ENCODE peak calls at places on chromosomes 3 and 15, in six cellular contexts. M is H9; Y is spleen; T is left lung; S is heart left ventricle; A is CD8-positive, alpha-beta T cell. Q is an unnamed sample.

GRCh38 chr3:71680588-71680987 is 44.6 kb downstream of the EIF4E3 start:
- DNase-seq in A (no peak), Y (no peak), T (no peak), S (no peak), M (no peak), Q (no peak)

GRCh38 chr3:188472331-188472730 is 318.4 kb downstream of the LPP start:
- DNase-seq in Y (no peak), S (no peak), M (no peak), T (no peak), A (no peak), Q (no peak)

GRCh38 chr15:74227968-74228722 is 8.0 kb upstream of the CCDC33 start:
- DNase-seq in Y (no peak), S (no peak), M (no peak), T (no peak), A (no peak), Q (no peak)

GRCh38 chr15:46091860-46092450 is 457.1 kb downstream of the SQOR start:
- DNase-seq in T (no peak), M (peak; percentile 44), Y (no peak), A (no peak), S (no peak), Q (no peak)

GRCh38 chr3:9876991-9877390 is 3.1 kb downstream of the CIDEC start:
- DNase-seq in M (no peak), A (peak; percentile 8), T (no peak), S (no peak), Y (peak; percentile 71), Q (no peak)

GRCh38 chr15:70142322-70143191 is 44.8 kb upstream of the TLE3 start:
- DNase-seq in A (no peak), Y (no peak), S (peak; percentile 82), T (no peak), M (no peak), Q (peak; percentile 64)

GRCh38 chr15:80710635-80711553 is 15.8 kb downstream of the ABHD17C start:
- DNase-seq in A (no peak), T (no peak), Y (no peak), S (no peak), M (no peak), Q (no peak)

GRCh38 chr3:141556034-141556433 is 69.2 kb downstream of the RASA2 start:
- DNase-seq in S (no peak), Y (no peak), A (no peak), M (no peak), T (no peak), Q (no peak)

GRCh38 chr3:114872056-114872455 is 275.0 kb downstream of the ZBTB20 start:
- DNase-seq in A (no peak), Y (no peak), S (no peak), T (no peak), M (no peak), Q (no peak)

GRCh38 chr3:187726564-187726963 is 18.7 kb downstream of the BCL6 start:
- DNase-seq in M (no peak), S (no peak), Y (no peak), A (no peak), T (no peak), Q (peak; percentile 45)

GRCh38 chr3:160136421-160136820 is 88.8 kb upstream of the C3orf80 start:
- DNase-seq in Y (no peak), T (no peak), S (no peak), M (no peak), A (no peak), Q (no peak)

GRCh38 chr3:142180761-142181362 is 31.5 kb upstream of the TFDP2 start:
- DNase-seq in S (peak; percentile 23), T (no peak), Y (no peak), A (peak; percentile 16), M (peak; percentile 40), Q (no peak)

GRCh38 chr3:194089357-194090177 is 46.4 kb upstream of the HES1 start:
- DNase-seq in A (no peak), S (peak; percentile 71), Y (peak; percentile 90), T (peak; percentile 92), M (peak; percentile 56), Q (peak; percentile 87)

GRCh38 chr15:49606594-49606993 is 14.0 kb downstream of the FAM227B start:
- DNase-seq in M (no peak), S (no peak), A (no peak), Y (no peak), T (no peak), Q (no peak)

GRCh38 chr3:46361408-46362283 is 7.7 kb downstream of the CCR2 start:
- DNase-seq in A (no peak), S (peak; percentile 53), Y (no peak), M (no peak), T (peak; percentile 53), Q (no peak)

DNA sequence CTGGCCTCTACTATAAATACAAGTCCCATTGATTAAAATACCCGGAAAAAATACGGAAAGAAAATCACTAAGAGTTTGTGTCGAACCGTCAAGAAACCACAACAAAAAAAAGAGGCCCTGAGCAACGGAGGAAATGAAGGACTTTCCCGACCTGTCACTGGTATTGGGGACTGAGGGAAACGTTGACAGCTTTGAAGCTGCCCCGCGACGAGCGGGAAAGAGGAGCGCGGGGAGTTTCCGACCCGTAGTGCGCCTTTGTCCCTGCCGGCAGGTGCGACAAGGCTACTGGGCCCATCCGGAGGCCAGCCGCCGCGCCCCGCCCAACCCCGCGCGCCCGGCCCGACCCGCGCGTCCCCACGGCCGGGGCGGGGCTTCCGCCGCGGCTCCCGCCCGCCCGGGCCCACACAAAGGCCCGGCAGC is 418 bp downstream of the PBRM1 start:
- DNase-seq in S (peak; percentile 88), T (peak; percentile 84), M (peak; percentile 84), A (peak; percentile 70), Y (peak; percentile 95), Q (peak; percentile 87)
- H3K27ac ChIP-seq in S (peak overlapping the region; percentile 98), T (peak overlapping the region; percentile 96), M (no peak overlapping the region), A (peak overlapping the region; percentile 61), Y (peak overlapping the region; percentile 98), Q (peak overlapping the region; percentile 91)

GRCh38 chr15:97900006-97900405 is 60.5 kb upstream of the ARRDC4 start:
- DNase-seq in M (no peak), T (no peak), S (no peak), A (no peak), Y (no peak), Q (no peak)

GRCh38 chr15:97902140-97902780 is 58.2 kb upstream of the ARRDC4 start:
- DNase-seq in M (no peak), T (no peak), Y (no peak), S (no peak), A (no peak), Q (no peak)

GRCh38 chr15:97909291-97909891 is 51.1 kb upstream of the ARRDC4 start:
- DNase-seq in T (peak; percentile 55), A (peak; percentile 54), M (peak; percentile 75), Y (peak; percentile 84), S (peak; percentile 58), Q (peak; percentile 63)

GRCh38 chr15:97904196-97904572 is 56.3 kb upstream of the ARRDC4 start:
- DNase-seq in M (peak; percentile 90), Y (peak; percentile 78), S (peak; percentile 81), T (peak; percentile 58), A (no peak), Q (peak; percentile 76)

GRCh38 chr15:97903560-97904195 is 56.8 kb upstream of the ARRDC4 start:
- DNase-seq in S (no peak), M (no peak), T (no peak), Y (no peak), A (no peak), Q (no peak)
- H3K27me3 ChIP-seq in S (peaks cover 25% of the 10 kb centered on the region), M (no peaks in the 10 kb centered on the region), T (peaks cover 12% of the 10 kb centered on the region), Y (peaks cover 5% of the 10 kb centered on the region), A (peaks cover 4% of the 10 kb centered on the region), Q (peaks cover 38% of the 10 kb centered on the region)

GRCh38 chr3:172057059-172057458 is 17.7 kb downstream of the FNDC3B start:
- DNase-seq in T (no peak), A (no peak), Y (no peak), M (no peak), S (no peak), Q (no peak)

GRCh38 chr3:172059532-172059931 is 20.2 kb downstream of the FNDC3B start:
- DNase-seq in T (no peak), Y (no peak), A (no peak), M (no peak), S (no peak), Q (no peak)

GRCh38 chr3:172057624-172058023 is 18.2 kb downstream of the FNDC3B start:
- DNase-seq in M (no peak), A (no peak), S (no peak), T (no peak), Y (no peak), Q (no peak)

GRCh38 chr3:172061724-172062184 is 22.4 kb downstream of the FNDC3B start:
- DNase-seq in S (no peak), Y (no peak), T (no peak), A (no peak), M (no peak), Q (no peak)

DNA sequence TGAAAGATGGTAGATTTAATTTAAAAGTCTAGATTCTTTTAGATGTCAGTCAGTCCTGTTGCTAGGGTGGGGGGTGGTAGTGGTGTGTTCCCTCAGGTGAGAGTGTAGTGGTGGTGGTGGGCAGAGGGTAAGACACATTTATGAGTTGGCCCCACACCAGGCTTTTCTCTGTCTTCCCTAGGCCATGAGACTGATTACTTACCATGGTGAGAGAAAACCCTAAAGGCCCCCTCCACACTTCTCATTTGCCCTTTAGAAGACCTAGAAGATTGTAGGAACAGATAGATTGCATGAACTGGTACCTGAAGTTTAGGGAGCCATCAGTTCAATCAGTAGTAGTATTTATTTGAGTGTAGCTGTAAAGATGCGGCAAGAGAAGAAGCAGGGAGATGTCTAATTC is 20.9 kb downstream of the FNDC3B start:
- DNase-seq in A (no peak), Y (no peak), S (no peak), M (no peak), T (no peak), Q (no peak)
- H3K4me1 ChIP-seq in A (peaks cover 7% of the 10 kb centered on the region), Y (peaks cover 35% of the 10 kb centered on the region), S (peaks cover 76% of the 10 kb centered on the region), M (no peaks in the 10 kb centered on the region), T (peaks cover 46% of the 10 kb centered on the region), Q (peaks cover 75% of the 10 kb centered on the region)

GRCh38 chr15:76928231-76928630 is 3.3 kb upstream of the RCN2 start:
- DNase-seq in A (no peak), M (no peak), S (no peak), T (no peak), Y (no peak), Q (no peak)

GRCh38 chr15:76930831-76931396 is 635 bp upstream of the RCN2 start:
- DNase-seq in T (no peak), A (no peak), Y (no peak), M (no peak), S (no peak), Q (no peak)

GRCh38 chr15:76932090-76932966 is 779 bp downstream of the RCN2 start:
- DNase-seq in Y (no peak), M (no peak), A (peak; percentile 12), T (no peak), S (no peak), Q (no peak)

GRCh38 chr15:76929011-76929760 is 2.4 kb upstream of the RCN2 start:
- DNase-seq in Y (no peak), T (no peak), M (no peak), A (no peak), S (no peak), Q (no peak)

DNA sequence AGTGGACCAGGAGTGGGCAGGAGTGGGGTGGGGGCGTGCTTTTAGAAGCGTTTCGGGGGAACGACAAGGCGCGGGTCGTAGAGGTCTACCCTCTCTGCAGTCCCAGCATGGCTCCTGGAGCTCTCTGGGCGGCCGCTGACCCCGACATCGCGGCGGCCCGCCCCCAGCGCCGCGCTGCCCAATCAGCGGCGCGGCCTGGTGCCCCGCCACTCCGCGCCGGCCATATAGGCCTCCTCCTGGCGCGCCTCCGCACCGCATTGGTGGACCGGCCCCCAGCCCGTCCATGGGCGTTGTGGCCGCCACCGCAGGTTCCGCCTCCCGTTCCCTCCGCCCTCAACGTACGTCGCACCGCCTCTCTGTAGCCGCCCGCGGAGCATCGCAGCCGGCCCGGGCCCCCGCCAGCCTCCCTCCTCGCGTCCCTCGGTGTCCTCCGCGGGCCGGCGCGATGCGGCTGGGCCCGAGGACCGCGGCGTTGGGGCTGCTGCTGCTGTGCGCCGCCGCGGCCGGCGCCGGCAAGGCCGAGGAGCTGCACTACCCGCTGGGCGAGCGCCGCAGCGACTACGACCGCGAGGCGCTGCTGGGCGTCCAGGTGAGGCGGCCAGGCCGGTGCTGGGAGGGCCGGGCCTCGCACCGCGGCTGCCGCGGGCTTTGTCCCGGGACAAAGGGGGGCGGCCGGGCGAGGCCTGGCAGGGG is at the start of gene RCN2:
- DNase-seq in M (peak; percentile 94), Y (peak; percentile 100), T (peak; percentile 97), A (peak; percentile 92), S (peak; percentile 97), Q (peak; percentile 98)
- H3K27ac ChIP-seq in M (no peak within 1 kb of the TSS), Y (peak within 1 kb of the TSS; percentile 91), T (peak within 1 kb of the TSS; percentile 60), A (peak within 1 kb of the TSS; percentile 63), S (peak within 1 kb of the TSS; percentile 74), Q (peak within 1 kb of the TSS; percentile 77)

Q was measured in lower lobe of right lung.